ENCODE peak calls at places on chromosomes 11 and 22, in seven cellular contexts. I is body of pancreas, F is astrocyte of the spinal cord, P is lower leg skin, K is left ventricle myocardium inferior, A is BJ, T is endodermal cell. U is an unnamed sample.

GRCh38 chr11:235180-235997 is 753 bp downstream of the SIRT3 start:
- DNase-seq in I (no peak), F (peak; percentile 17), P (no peak), K (no peak), A (no peak), T (peak; percentile 33), U (peak; percentile 59)

GRCh38 chr11:9535189-9535781 is 38.2 kb upstream of the WEE1 start:
- DNase-seq in I (peak; percentile 79), F (no peak), P (peak; percentile 86), K (peak; percentile 80), A (peak; percentile 38), T (peak; percentile 96), U (peak; percentile 90)

GRCh38 chr11:88739524-88739923 is 326.3 kb downstream of the GRM5 start:
- DNase-seq in I (no peak), F (no peak), P (no peak), K (no peak), A (no peak), T (no peak), U (no peak)

GRCh38 chr11:83726316-83726715 is 440.1 kb upstream of the CCDC90B start:
- DNase-seq in I (no peak), F (no peak), P (no peak), K (no peak), A (no peak), T (no peak), U (no peak)

GRCh38 chr22:35589071-35589735 is 27.9 kb downstream of the MB start:
- DNase-seq in I (peak; percentile 22), F (peak; percentile 44), P (no peak), K (no peak), A (peak; percentile 92), T (no peak), U (peak; percentile 62)

GRCh38 chr11:102223859-102224258 is 93.4 kb upstream of the BIRC3 start:
- DNase-seq in I (no peak), F (no peak), P (no peak), K (no peak), A (no peak), T (no peak), U (peak; percentile 58)

GRCh38 chr11:10899542-10899830 is 41.6 kb upstream of the ZBED5 start:
- DNase-seq in I (no peak), F (no peak), P (peak; percentile 85), K (peak; percentile 54), A (no peak), T (no peak), U (no peak)

GRCh38 chr22:43587574-43587973 is 175.8 kb downstream of the MPPED1 start:
- DNase-seq in I (no peak), F (peak; percentile 1), P (no peak), K (no peak), A (no peak), T (no peak), U (peak; percentile 2)

GRCh38 chr11:10758959-10759358 is 7.9 kb downstream of the CTR9 start:
- DNase-seq in I (no peak), F (no peak), P (no peak), K (no peak), A (no peak), T (no peak), U (no peak)

GRCh38 chr11:130241697-130242096 is 73.0 kb downstream of the ZBTB44 start:
- DNase-seq in I (no peak), F (no peak), P (no peak), K (no peak), A (no peak), T (no peak), U (no peak)
- TF ChIP-seq CTCF in I (no peak), F (no peak), P (no peak), K (no peak), A (no peak), T (peak; percentile 50), U (no peak)

GRCh38 chr11:127000291-127000968 is at the start of gene KIRREL3:
- DNase-seq in I (no peak), F (peak; percentile 42), P (no peak), K (no peak), A (no peak), T (peak; percentile 69), U (no peak)
- H3K4me3 ChIP-seq in I (no peak within 1 kb of the TSS), F (peak within 1 kb of the TSS; percentile 53), P (no peak within 1 kb of the TSS), K (peak within 1 kb of the TSS; percentile 55), A (peak within 1 kb of the TSS; percentile 66), T (peak within 1 kb of the TSS; percentile 76), U (peak within 1 kb of the TSS; percentile 51)

DNA sequence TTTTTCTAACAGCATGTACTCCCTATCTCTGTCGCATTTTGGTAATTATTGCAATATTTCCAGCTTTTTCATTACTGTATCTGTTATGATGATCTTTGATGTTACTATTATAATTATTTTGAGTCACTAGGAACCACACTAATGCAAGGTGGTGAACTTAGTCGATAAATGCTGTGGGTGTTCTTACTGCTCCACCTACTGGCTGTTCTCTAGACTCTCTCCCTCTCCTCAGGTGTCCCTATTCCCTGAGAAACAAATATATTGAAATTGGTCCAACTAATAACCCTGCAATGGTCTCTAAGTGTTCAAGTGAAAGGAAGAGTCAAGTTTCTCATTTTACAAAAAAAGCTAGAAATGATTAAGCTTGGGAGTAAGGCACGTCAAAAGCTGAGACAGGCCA is 10.5 kb downstream of the ARL14EP start:
- DNase-seq in I (no peak), F (no peak), P (no peak), K (no peak), A (no peak), T (no peak), U (peak; percentile 37)
- TF ChIP-seq CTCF in I (peak; percentile 4), F (peak; percentile 62), P (no peak), K (peak; percentile 59), A (peak; percentile 48), T (peak; percentile 80), U (peak; percentile 65)

DNA sequence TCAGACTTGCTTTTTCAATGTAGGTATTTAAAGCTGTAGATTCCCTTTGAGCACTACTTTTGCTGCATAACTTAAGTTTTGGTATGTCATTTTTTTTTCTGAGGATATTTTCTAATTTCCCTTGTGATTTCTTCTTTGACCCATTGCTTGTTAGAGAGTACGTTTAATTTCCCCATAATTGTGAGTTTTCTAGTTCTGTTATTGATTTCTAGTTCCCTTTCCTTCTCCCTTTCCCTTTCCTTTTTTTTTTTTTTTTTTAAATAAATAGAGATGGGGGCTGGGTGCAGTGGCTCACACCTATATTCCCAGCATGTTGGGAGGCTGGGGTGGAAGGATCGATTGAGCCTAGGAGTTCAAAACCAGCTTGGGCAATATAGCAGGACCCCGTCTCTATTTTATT is 30.8 kb downstream of the UBE2L3 start:
- DNase-seq in I (no peak), F (no peak), P (no peak), K (no peak), A (no peak), T (no peak), U (no peak)
- H3K4me3 ChIP-seq in I (no peak overlapping the region), F (no peak overlapping the region), P (no peak overlapping the region), K (no peak overlapping the region), A (no peak overlapping the region), T (no peak overlapping the region), U (no peak overlapping the region)

DNA sequence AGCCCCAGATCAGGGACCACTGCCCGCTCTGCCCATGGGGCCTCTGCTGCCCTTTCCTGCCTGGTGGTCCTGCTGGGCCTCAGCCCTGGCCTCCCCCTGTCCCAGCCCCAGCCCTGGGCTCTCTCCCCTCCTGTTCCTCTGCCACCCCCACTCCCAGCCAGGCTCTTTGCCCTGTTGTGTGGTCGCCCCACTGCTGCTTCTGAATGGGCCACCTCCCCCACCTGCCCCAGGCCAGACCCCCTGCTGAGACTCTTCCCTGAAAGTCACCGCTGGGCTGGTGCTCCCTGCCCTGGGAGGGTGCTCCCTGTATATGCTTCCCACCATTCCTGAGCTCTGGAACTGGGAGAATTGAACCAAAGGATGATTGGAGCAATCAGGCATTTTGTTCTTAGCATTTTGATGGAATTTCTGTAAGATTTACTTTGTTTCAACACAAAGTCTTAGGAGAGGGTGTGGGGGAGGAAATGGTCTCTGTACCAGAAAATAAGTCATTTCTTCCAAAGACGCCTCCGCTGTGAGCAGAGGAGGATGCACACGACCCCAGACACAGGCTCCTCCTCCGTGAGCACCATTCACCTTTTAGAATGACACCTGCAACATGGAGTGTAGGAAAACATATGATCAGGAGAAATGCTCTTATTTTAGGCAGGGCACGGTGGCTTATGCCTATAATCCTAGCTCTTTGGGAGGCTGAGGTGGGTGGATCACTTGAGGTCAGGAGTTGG is 5.2 kb downstream of the APOBEC3B start:
- DNase-seq in I (no peak), F (no peak), P (no peak), K (no peak), A (no peak), T (no peak), U (no peak)
- TF ChIP-seq CTCF in I (no peak), F (no peak), P (no peak), K (no peak), A (no peak), T (no peak), U (no peak)

GRCh38 chr11:113618360-113618759 is 87.7 kb downstream of the TMPRSS5 start:
- DNase-seq in I (no peak), F (peak; percentile 63), P (no peak), K (no peak), A (no peak), T (no peak), U (peak; percentile 39)

GRCh38 chr11:113615773-113616172 is 90.3 kb downstream of the TMPRSS5 start:
- DNase-seq in I (no peak), F (peak; percentile 24), P (no peak), K (no peak), A (no peak), T (no peak), U (peak; percentile 19)

GRCh38 chr11:113614097-113614496 is 92.0 kb downstream of the TMPRSS5 start:
- DNase-seq in I (no peak), F (no peak), P (no peak), K (no peak), A (no peak), T (no peak), U (no peak)

GRCh38 chr11:113615098-113615497 is 91.0 kb downstream of the TMPRSS5 start:
- DNase-seq in I (no peak), F (no peak), P (no peak), K (no peak), A (no peak), T (peak; percentile 80), U (no peak)

GRCh38 chr11:113613619-113614018 is 92.5 kb downstream of the TMPRSS5 start:
- DNase-seq in I (no peak), F (no peak), P (no peak), K (no peak), A (no peak), T (no peak), U (no peak)
- H3K4me3 ChIP-seq in I (no peak overlapping the region), F (no peak overlapping the region), P (no peak overlapping the region), K (no peak overlapping the region), A (no peak overlapping the region), T (no peak overlapping the region), U (no peak overlapping the region)

U was measured in fibroblast of pulmonary artery.